ENCODE peak calls at places on chromosomes 11 and 22, in seven cellular contexts. X is ovary, B is H9, K is lower leg skin, R is lower lobe of right lung, C is kidney, L is OCI-LY7. Y is an unnamed sample.

GRCh38 chr11:74288161-74288560 is 23.3 kb downstream of the P4HA3 start:
- DNase-seq in X (no peak), B (no peak), K (no peak), R (no peak), C (no peak), L (no peak), Y (peak; percentile 86)

GRCh38 chr22:17258015-17258827 is 39.0 kb upstream of the ADA2 start:
- DNase-seq in X (no peak), B (peak; percentile 92), K (peak; percentile 23), R (peak; percentile 60), C (peak; percentile 85), L (peak; percentile 93), Y (no peak)

GRCh38 chr11:8021920-8022319 is 34.8 kb downstream of the EIF3F start:
- DNase-seq in X (no peak), B (no peak), K (no peak), R (no peak), C (no peak), L (no peak), Y (no peak)

GRCh38 chr11:118622376-118623290 is 15.2 kb downstream of the PHLDB1 start:
- DNase-seq in X (no peak), B (no peak), K (peak; percentile 67), R (peak; percentile 62), C (peak; percentile 80), L (no peak), Y (peak; percentile 95)

GRCh38 chr11:123426766-123427165 is 3.3 kb upstream of the GRAMD1B start:
- DNase-seq in X (no peak), B (no peak), K (no peak), R (no peak), C (no peak), L (no peak), Y (no peak)

GRCh38 chr11:73591743-73592142 is 6.2 kb downstream of the FAM168A start:
- DNase-seq in X (no peak), B (no peak), K (no peak), R (no peak), C (no peak), L (no peak), Y (no peak)

GRCh38 chr11:78223320-78223954 is 34.7 kb downstream of the USP35 start:
- DNase-seq in X (no peak), B (peak; percentile 12), K (no peak), R (no peak), C (no peak), L (peak; percentile 71), Y (no peak)

GRCh38 chr11:19441752-19442553 is 201.2 kb upstream of the E2F8 start:
- DNase-seq in X (peak; percentile 21), B (no peak), K (no peak), R (no peak), C (peak; percentile 66), L (peak; percentile 49), Y (peak; percentile 94)

GRCh38 chr11:114621950-114622809 is 26.6 kb upstream of the NXPE4 start:
- DNase-seq in X (no peak), B (no peak), K (no peak), R (no peak), C (no peak), L (no peak), Y (no peak)

GRCh38 chr11:94849836-94850235 is 81.7 kb downstream of the AMOTL1 start:
- DNase-seq in X (peak; percentile 59), B (no peak), K (no peak), R (no peak), C (no peak), L (no peak), Y (no peak)

GRCh38 chr11:65917434-65918210 is 1.2 kb downstream of the C11orf68 start:
- DNase-seq in X (peak; percentile 56), B (no peak), K (no peak), R (no peak), C (peak; percentile 80), L (no peak), Y (no peak)

GRCh38 chr22:24005201-24005600 is at the start of gene GSTT4:
- DNase-seq in X (no peak), B (no peak), K (no peak), R (no peak), C (no peak), L (no peak), Y (no peak)

GRCh38 chr11:108632041-108632440 is 32.8 kb upstream of the DDX10 start:
- DNase-seq in X (no peak), B (no peak), K (no peak), R (no peak), C (no peak), L (no peak), Y (no peak)

GRCh38 chr11:81303265-81303664 is 1430.4 kb downstream of the FAM181B start:
- DNase-seq in X (no peak), B (no peak), K (no peak), R (no peak), C (no peak), L (no peak), Y (no peak)

GRCh38 chr11:118971646-118972045 is at the start of gene FOXR1:
- DNase-seq in X (no peak), B (no peak), K (no peak), R (no peak), C (no peak), L (no peak), Y (no peak)

GRCh38 chr22:45318168-45318557 is 8.4 kb downstream of the FAM118A start:
- DNase-seq in X (peak; percentile 80), B (no peak), K (peak; percentile 66), R (peak; percentile 76), C (peak; percentile 87), L (peak; percentile 34), Y (peak; percentile 46)

GRCh38 chr11:44600739-44601416 is 35.4 kb downstream of the CD82 start:
- DNase-seq in X (no peak), B (peak; percentile 53), K (no peak), R (no peak), C (no peak), L (peak; percentile 73), Y (no peak)

GRCh38 chr22:31496735-31497146 is 405 bp downstream of the SFI1 start:
- DNase-seq in X (no peak), B (no peak), K (no peak), R (peak; percentile 64), C (peak; percentile 82), L (peak; percentile 62), Y (no peak)

GRCh38 chr11:130522284-130522961 is 74.0 kb downstream of the ADAMTS15 start:
- DNase-seq in X (peak; percentile 92), B (peak; percentile 92), K (peak; percentile 86), R (peak; percentile 82), C (peak; percentile 96), L (no peak), Y (peak; percentile 85)

GRCh38 chr11:69001301-69002081 is 11.6 kb downstream of the MRGPRF start:
- DNase-seq in X (peak; percentile 51), B (peak; percentile 20), K (no peak), R (peak; percentile 24), C (peak; percentile 65), L (no peak), Y (no peak)

GRCh38 chr11:82936261-82936660 is 34.7 kb downstream of the DDIAS start:
- DNase-seq in X (no peak), B (no peak), K (no peak), R (no peak), C (no peak), L (no peak), Y (peak; percentile 27)

GRCh38 chr11:67440229-67441081 is 2.8 kb downstream of the CORO1B start:
- DNase-seq in X (no peak), B (no peak), K (no peak), R (no peak), C (no peak), L (peak; percentile 27), Y (no peak)

GRCh38 chr22:25497269-25497668 is 67.2 kb upstream of the GRK3 start:
- DNase-seq in X (no peak), B (no peak), K (no peak), R (no peak), C (no peak), L (no peak), Y (peak; percentile 46)

GRCh38 chr22:44678980-44679647 is 22.9 kb upstream of the PRR5 start:
- DNase-seq in X (no peak), B (no peak), K (no peak), R (no peak), C (no peak), L (no peak), Y (no peak)

GRCh38 chr11:78802058-78802633 is 227.5 kb upstream of the NARS2 start:
- DNase-seq in X (no peak), B (no peak), K (no peak), R (no peak), C (no peak), L (no peak), Y (peak; percentile 15)

GRCh38 chr11:22192289-22192641 is 620 bp upstream of the ANO5 start:
- DNase-seq in X (no peak), B (peak; percentile 75), K (no peak), R (no peak), C (no peak), L (no peak), Y (no peak)
- TF ChIP-seq CTCF in X (no peak), B (peak; percentile 63), K (no peak), R (peak; percentile 27), C (no peak), L (no peak), Y (no peak)

GRCh38 chr11:111632798-111633197 is 30.5 kb downstream of the SIK2 start:
- DNase-seq in X (no peak), B (no peak), K (no peak), R (no peak), C (no peak), L (no peak), Y (no peak)
- TF ChIP-seq CTCF in X (no peak), B (no peak), K (no peak), R (no peak), C (no peak), L (no peak), Y (no peak)

DNA sequence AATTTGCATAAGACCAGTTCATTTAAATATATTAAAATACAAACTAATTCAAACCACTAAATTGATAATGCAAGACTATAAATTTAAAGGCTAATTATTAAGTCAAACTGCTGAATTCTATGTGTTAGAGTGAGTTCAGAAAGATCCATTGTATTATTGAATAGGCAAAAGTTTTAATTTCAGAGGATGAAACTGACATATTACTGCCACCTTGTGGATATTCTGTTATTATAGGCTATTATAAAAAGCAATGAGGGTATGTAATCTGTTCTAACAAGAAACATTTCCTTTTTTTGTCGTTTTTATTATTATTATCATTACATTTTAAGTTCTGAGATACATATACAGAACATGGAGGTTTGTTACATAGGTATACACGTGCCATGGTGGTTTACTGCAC is 20.9 kb upstream of the NAALAD2 start:
- DNase-seq in X (no peak), B (no peak), K (no peak), R (no peak), C (no peak), L (peak; percentile 6), Y (peak; percentile 1)
- TF ChIP-seq CTCF in X (no peak), B (peak; percentile 67), K (no peak), R (peak; percentile 34), C (no peak), L (peak; percentile 74), Y (peak; percentile 38)

GRCh38 chr22:50489363-50490243 is 2.9 kb downstream of the MIOX start:
- DNase-seq in X (peak; percentile 14), B (peak; percentile 25), K (no peak), R (no peak), C (peak; percentile 66), L (no peak), Y (no peak)

GRCh38 chr22:50488006-50488677 is 1.5 kb downstream of the MIOX start:
- DNase-seq in X (peak; percentile 16), B (no peak), K (no peak), R (no peak), C (peak; percentile 60), L (no peak), Y (no peak)

GRCh38 chr22:50488886-50489285 is 2.2 kb downstream of the MIOX start:
- DNase-seq in X (peak; percentile 9), B (no peak), K (no peak), R (no peak), C (no peak), L (no peak), Y (no peak)

GRCh38 chr22:50487290-50488005 is 789 bp downstream of the MIOX start:
- DNase-seq in X (peak; percentile 10), B (no peak), K (no peak), R (no peak), C (no peak), L (no peak), Y (no peak)

GRCh38 chr22:50490531-50491308 is 4.1 kb downstream of the MIOX start:
- DNase-seq in X (no peak), B (no peak), K (no peak), R (peak; percentile 67), C (peak; percentile 69), L (peak; percentile 35), Y (no peak)
- TF ChIP-seq CTCF in X (no peak), B (no peak), K (no peak), R (no peak), C (no peak), L (no peak), Y (no peak)